ENCODE peak calls at places on chromosomes 13 and 19, in six cellular contexts. V is sigmoid colon, M is HAP-1, C is IMR-90, G is H1, Z is Peyer's patch. P is an unnamed sample. For H3K4me1, the result is how much of the 10 kb centered on the place peaks cover.

GRCh38 chr13:49314344-49314882 is 66.7 kb downstream of the CDADC1 start:
- DNase-seq in V (no peak), M (no peak), C (peak), G (no peak), Z (no peak), P (no peak)

GRCh38 chr19:5536337-5536894 is 31.3 kb downstream of the TINCR start:
- DNase-seq in V (peak), M (peak), C (peak), G (peak), Z (no peak), P (peak)

GRCh38 chr19:20503536-20503935 is 62.0 kb downstream of the ZNF737 start:
- DNase-seq in V (no peak), M (no peak), C (peak), G (no peak), Z (no peak), P (no peak)

GRCh38 chr13:104962411-104962810 is 1573.1 kb downstream of the EFNB2 start:
- DNase-seq in V (no peak), M (no peak), C (no peak), G (no peak), Z (no peak), P (no peak)

GRCh38 chr13:30907167-30907761 is 1.2 kb downstream of the MEDAG start:
- DNase-seq in V (no peak), M (no peak), C (peak), G (no peak), Z (no peak), P (no peak)

GRCh38 chr13:43127103-43127817 is 103.9 kb downstream of the DNAJC15 start:
- DNase-seq in V (no peak), M (no peak), C (no peak), G (no peak), Z (no peak), P (no peak)

GRCh38 chr13:109297628-109298027 is 488.8 kb downstream of the IRS2 start:
- DNase-seq in V (no peak), M (no peak), C (peak), G (no peak), Z (no peak), P (no peak)

GRCh38 chr19:42553292-42554045 is 25.2 kb upstream of the CEACAM1 start:
- DNase-seq in V (no peak), M (no peak), C (peak), G (no peak), Z (no peak), P (peak)

GRCh38 chr13:30257433-30258099 is 49.8 kb downstream of the KATNAL1 start:
- DNase-seq in V (no peak), M (no peak), C (peak), G (no peak), Z (no peak), P (peak)

GRCh38 chr19:48468806-48469055 is 438 bp upstream of the CYTH2 start:
- DNase-seq in V (peak), M (no peak), C (no peak), G (no peak), Z (peak), P (no peak)

GRCh38 chr13:94182185-94182761 is 297.2 kb downstream of the DCT start:
- DNase-seq in V (no peak), M (no peak), C (no peak), G (no peak), Z (no peak), P (no peak)

GRCh38 chr13:97141564-97142005 is 80.5 kb upstream of the MBNL2 start:
- DNase-seq in V (peak), M (peak), C (peak), G (peak), Z (peak), P (peak)

GRCh38 chr19:19049406-19049805 is 14.4 kb upstream of the SLC25A42 start:
- DNase-seq in V (no peak), M (no peak), C (peak), G (no peak), Z (no peak), P (no peak)

GRCh38 chr13:81800433-81800832 is 1459.5 kb upstream of the SPRY2 start:
- DNase-seq in V (no peak), M (no peak), C (no peak), G (no peak), Z (no peak), P (no peak)

GRCh38 chr19:5947435-5947834 is 30.5 kb downstream of the RANBP3 start:
- DNase-seq in V (peak), M (no peak), C (peak), G (no peak), Z (peak), P (peak)

GRCh38 chr19:15115762-15116615 is 8.8 kb downstream of the SYDE1 start:
- DNase-seq in V (no peak), M (no peak), C (no peak), G (no peak), Z (no peak), P (no peak)

GRCh38 chr19:18319591-18320135 is 3.2 kb downstream of the LSM4 start:
- DNase-seq in V (no peak), M (no peak), C (no peak), G (no peak), Z (peak), P (no peak)

GRCh38 chr19:5048727-5049553 is 80.0 kb downstream of the KDM4B start:
- DNase-seq in V (no peak), M (no peak), C (peak), G (no peak), Z (no peak), P (no peak)

GRCh38 chr13:92896842-92897241 is 329.8 kb upstream of the GPC6 start:
- DNase-seq in V (no peak), M (peak), C (peak), G (no peak), Z (no peak), P (no peak)

GRCh38 chr19:7944177-7944761 is 803 bp upstream of the TIMM44 start:
- DNase-seq in V (peak), M (peak), C (peak), G (peak), Z (peak), P (peak)

GRCh38 chr19:3899531-3900294 is 19.2 kb downstream of the ATCAY start:
- DNase-seq in V (peak), M (no peak), C (no peak), G (no peak), Z (no peak), P (no peak)

GRCh38 chr13:26531751-26532150 is 25.7 kb upstream of the WASF3 start:
- DNase-seq in V (no peak), M (no peak), C (no peak), G (no peak), Z (no peak), P (no peak)

GRCh38 chr13:25242956-25243355 is 44.3 kb downstream of the MTMR6 start:
- DNase-seq in V (no peak), M (no peak), C (no peak), G (no peak), Z (no peak), P (no peak)

GRCh38 chr13:29908411-29908810 is 58.0 kb upstream of the UBL3 start:
- DNase-seq in V (no peak), M (no peak), C (peak), G (no peak), Z (no peak), P (peak)

GRCh38 chr13:99307648-99308339 is 595 bp upstream of the GPR183 start:
- DNase-seq in V (no peak), M (no peak), C (peak), G (no peak), Z (peak), P (no peak)

GRCh38 chr19:7611541-7612279 is 16.0 kb downstream of the CAMSAP3 start:
- DNase-seq in V (no peak), M (no peak), C (no peak), G (no peak), Z (no peak), P (no peak)

GRCh38 chr13:113483504-113484287 is 6.8 kb downstream of the DCUN1D2 start:
- DNase-seq in V (no peak), M (no peak), C (no peak), G (no peak), Z (no peak), P (no peak)

GRCh38 chr13:113485545-113485944 is 5.0 kb downstream of the DCUN1D2 start:
- DNase-seq in V (no peak), M (no peak), C (no peak), G (no peak), Z (no peak), P (no peak)

GRCh38 chr13:113489171-113489548 is 1.4 kb downstream of the DCUN1D2 start:
- DNase-seq in V (no peak), M (no peak), C (no peak), G (no peak), Z (no peak), P (no peak)

GRCh38 chr13:113488283-113488682 is 2.2 kb downstream of the DCUN1D2 start:
- DNase-seq in V (no peak), M (no peak), C (no peak), G (no peak), Z (no peak), P (no peak)

DNA sequence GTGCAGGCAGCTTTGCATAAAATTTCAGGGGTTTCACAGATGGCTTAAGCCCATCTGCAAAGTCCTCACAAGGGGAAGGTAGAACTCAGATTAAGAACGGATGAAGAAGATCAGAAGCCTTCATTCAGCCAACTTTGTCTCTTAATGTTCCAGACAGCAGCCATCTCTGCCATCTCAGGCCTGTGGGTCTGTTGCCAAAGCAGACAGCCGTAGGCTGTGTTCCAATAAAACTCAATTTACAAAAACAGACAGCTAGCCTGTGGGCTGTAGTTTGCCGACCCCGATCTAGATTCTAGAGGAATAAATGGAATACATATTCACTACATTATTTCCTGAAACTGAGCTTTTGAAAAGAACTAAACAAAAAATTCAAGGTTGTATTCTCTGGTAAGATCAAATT is 3.8 kb downstream of the DCUN1D2 start:
- DNase-seq in V (no peak), M (no peak), C (no peak), G (no peak), Z (no peak), P (no peak)
- H3K4me3 ChIP-seq in V (no peak), M (no peak), C (no peak), G (no peak), Z (no peak), P (no peak)

DNA sequence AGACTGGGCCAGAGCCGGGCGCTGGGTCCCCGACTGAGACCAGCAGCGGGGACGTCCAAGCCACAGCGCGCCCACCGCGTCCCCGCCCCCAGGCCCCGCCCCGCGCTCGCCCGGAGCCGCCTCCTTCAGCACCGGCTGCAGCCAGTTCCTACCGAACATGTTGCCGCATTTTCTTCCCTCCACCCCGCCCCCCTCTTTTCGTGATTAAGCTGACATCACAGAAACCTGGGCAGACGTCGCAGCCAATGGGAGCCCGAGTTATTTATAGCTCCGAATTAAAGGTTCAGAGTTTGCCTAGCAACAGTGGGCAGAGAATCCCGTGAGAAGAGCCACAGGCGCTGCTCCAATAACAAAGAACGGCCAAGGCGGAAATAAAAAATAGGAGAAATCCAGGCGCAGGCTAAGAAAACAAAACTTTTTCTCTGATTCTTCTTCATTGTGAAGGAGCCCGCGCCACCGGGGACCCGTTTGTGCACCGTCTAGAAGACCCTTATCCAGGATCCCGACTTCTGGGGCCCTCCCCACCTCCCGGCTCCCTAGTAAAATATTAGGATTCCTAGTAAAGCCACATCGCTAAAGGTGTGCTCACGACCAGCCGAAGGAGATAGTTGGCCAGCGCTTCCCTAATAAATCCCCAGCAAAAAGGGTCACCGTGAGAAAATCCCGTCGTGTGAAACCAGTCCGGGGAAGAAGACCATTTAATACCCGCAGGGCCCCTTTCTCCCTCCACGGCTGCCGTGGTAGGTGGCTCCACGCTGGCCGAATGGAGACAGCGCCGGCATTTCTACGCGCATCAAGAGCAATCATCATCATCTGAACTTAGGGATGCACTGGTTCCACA is 61.7 kb downstream of the SERP2 start:
- DNase-seq in V (peak), M (peak), C (peak), G (peak), Z (peak), P (peak)
- H3K4me1 ChIP-seq in V (under half), M (under half), C (under half), G (under half), Z (under half), P (under half)

GRCh38 chr19:41425174-41426115 is 1.7 kb downstream of the B3GNT8 start:
- DNase-seq in V (no peak), M (no peak), C (no peak), G (no peak), Z (no peak), P (no peak)

GRCh38 chr19:41427647-41428480 is 690 bp upstream of the B3GNT8 start:
- DNase-seq in V (no peak), M (no peak), C (no peak), G (no peak), Z (peak), P (peak)

GRCh38 chr19:41426116-41426841 is 895 bp downstream of the B3GNT8 start:
- DNase-seq in V (no peak), M (no peak), C (no peak), G (no peak), Z (no peak), P (no peak)

GRCh38 chr19:41428481-41428859 is 1.3 kb upstream of the B3GNT8 start:
- DNase-seq in V (no peak), M (no peak), C (no peak), G (no peak), Z (no peak), P (no peak)

DNA sequence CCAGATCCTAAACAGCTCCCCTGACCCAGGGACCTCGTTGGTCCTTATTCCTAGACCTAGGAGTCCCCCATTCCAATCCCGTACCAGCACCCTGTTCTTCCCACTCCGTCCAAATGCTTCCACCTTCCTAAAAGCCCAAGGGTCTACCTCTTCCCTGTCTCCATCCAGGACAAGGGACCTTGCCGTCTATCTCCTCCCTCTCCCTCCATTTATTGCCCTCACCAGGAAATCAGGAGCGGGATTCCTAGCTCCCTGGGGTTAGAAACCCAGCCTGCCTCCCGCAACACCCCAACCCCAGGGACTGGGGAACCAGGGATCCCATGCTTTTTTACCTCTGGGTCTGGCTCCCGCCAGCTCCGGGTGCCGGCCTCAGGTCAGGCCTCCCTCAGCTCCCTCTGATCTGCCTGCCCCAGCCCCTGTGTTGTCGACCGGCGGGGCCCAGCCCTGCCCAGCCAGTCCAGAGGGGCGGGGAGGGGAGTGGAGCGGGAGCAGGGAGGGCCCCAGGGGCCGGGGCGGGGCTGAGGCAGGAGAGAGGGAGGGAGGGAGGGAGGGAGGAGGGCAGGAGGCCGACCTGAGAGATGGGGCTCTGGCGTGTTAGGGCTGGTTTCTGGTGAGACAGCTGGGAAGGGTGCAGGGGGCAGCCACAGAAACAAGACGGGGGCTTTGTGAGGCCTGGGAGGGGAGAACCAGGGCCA is at the start of gene B3GNT8:
- DNase-seq in V (peak), M (peak), C (peak), G (peak), Z (peak), P (peak)
- H3K4me3 ChIP-seq in V (peak), M (no peak), C (peak), G (peak), Z (peak), P (peak)

GRCh38 chr19:38684862-38685665 is 37.6 kb downstream of the ACTN4 start:
- DNase-seq in V (no peak), M (no peak), C (no peak), G (no peak), Z (no peak), P (no peak)
- H3K4me1 ChIP-seq in V (half or more), M (under half), C (under half), G (under half), Z (under half), P (half or more)

GRCh38 chr13:35857769-35858168 is 273.4 kb downstream of the DCLK1 start:
- DNase-seq in V (no peak), M (no peak), C (peak), G (peak), Z (no peak), P (no peak)
- H3K4me3 ChIP-seq in V (no peak), M (no peak), C (no peak), G (peak), Z (no peak), P (no peak)

GRCh38 chr19:55640577-55641375 is at the start of gene ZNF580:
- DNase-seq in V (peak), M (peak), C (peak), G (no peak), Z (peak), P (peak)
- H3K4me1 ChIP-seq in V (half or more), M (under half), C (under half), G (under half), Z (under half), P (half or more)

GRCh38 chr19:10816691-10817090 is 19.3 kb downstream of the TMED1 start:
- DNase-seq in V (no peak), M (no peak), C (no peak), G (no peak), Z (no peak), P (no peak)
- H3K4me3 ChIP-seq in V (peak), M (no peak), C (peak), G (no peak), Z (no peak), P (no peak)

DNA sequence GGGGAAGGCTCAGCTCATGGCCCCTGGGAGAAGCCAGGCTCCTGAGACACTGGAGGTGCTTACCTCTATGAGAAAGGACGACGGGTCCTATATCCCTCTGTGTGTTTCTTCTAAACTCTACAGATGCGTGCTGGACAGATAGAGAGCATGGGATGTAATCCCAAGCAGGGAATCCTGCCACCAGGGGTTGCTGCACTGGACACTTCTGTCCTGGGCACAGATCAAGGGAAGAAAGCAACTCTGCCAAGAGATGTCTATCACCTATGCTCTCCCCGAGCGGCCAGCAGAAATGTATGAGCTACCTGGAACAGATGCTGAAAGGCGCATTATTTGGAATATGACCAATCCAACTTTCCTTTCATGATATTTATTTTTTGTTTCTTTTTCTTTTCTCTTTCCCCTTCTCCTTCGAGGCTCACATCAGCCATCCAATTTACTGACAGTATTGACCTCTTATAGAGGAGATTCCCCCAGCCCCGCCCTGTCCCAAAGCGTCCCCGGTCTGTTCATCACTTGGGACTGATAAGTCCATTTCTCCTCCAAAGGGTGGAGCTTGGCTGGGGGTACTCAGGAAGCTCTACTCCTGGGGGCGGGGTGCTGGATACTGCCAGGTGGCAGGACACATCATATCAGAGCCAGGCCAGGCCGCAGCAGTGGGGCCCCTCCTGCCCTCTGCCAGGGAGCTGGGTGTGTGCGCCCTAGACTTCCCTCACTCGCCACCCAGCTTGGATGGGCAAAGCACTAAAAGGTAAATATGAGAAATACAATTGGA is 34.2 kb downstream of the TSHZ3 start:
- DNase-seq in V (peak), M (no peak), C (no peak), G (no peak), Z (no peak), P (no peak)
- H3K4me1 ChIP-seq in V (half or more), M (under half), C (under half), G (under half), Z (under half), P (under half)

DNA sequence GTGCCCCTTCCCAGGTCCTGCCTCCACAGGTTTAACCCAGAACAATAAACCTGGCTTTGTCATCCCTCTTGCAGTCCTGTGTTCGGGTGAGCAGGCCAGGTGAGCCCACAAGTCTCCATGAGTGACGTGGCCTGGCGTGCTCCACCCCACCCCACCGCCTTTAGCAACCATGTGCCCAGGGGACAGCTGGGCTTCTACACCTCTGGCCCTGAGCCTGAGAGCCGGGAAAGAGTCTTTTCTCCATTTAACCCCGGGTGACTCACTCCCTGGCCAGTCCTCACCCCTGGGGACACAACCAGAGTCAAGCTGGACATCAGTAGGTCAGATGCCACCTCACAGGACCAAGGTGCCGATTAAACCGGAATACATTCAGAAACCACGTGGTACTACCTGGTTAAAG is 4.1 kb downstream of the C19orf53 start:
- DNase-seq in V (no peak), M (no peak), C (no peak), G (no peak), Z (no peak), P (no peak)
- H3K4me3 ChIP-seq in V (no peak), M (no peak), C (no peak), G (no peak), Z (no peak), P (no peak)

P was measured in heart right ventricle.